ENCODE peak calls at places on chromosomes 7 and 10, in nine cellular contexts. One of them, this sample, is unnamed.

GRCh38 chr10:72340510-72340895 is 14.2 kb downstream of the DNAJB12 start:
- DNase-seq in NCI-H748 treated with DMSO at 0.1 percent for 48 hours: peak
- DNase-seq in NCI-H1092 treated with DMSO at 0.1 percent for 48 hours: no peak
- DNase-seq in RCC 7860: no peak
- DNase-seq in naive thymus-derived CD8-positive, alpha-beta T cell: peak
- DNase-seq in Kasumi-1: peak
- DNase-seq in left colon: peak
- DNase-seq in Panc1: no peak
- DNase-seq in WERI-Rb-1: peak
- DNase-seq in this sample: no peak

GRCh38 chr7:82665966-82666507 is 222.5 kb upstream of the CACNA2D1 start:
- DNase-seq in Kasumi-1: no peak
- DNase-seq in naive thymus-derived CD8-positive, alpha-beta T cell: no peak
- DNase-seq in NCI-H748 treated with DMSO at 0.1 percent for 48 hours: no peak
- DNase-seq in WERI-Rb-1: no peak
- DNase-seq in Panc1: no peak
- DNase-seq in RCC 7860: no peak
- DNase-seq in left colon: no peak
- DNase-seq in NCI-H1092 treated with DMSO at 0.1 percent for 48 hours: no peak
- DNase-seq in this sample: no peak

GRCh38 chr7:26723140-26723539 is 141.2 kb downstream of the SKAP2 start:
- DNase-seq in Panc1: no peak
- DNase-seq in NCI-H748 treated with DMSO at 0.1 percent for 48 hours: no peak
- DNase-seq in RCC 7860: no peak
- DNase-seq in left colon: no peak
- DNase-seq in naive thymus-derived CD8-positive, alpha-beta T cell: no peak
- DNase-seq in NCI-H1092 treated with DMSO at 0.1 percent for 48 hours: no peak
- DNase-seq in Kasumi-1: no peak
- DNase-seq in WERI-Rb-1: no peak
- DNase-seq in this sample: no peak

GRCh38 chr10:7789390-7789789 is 1.4 kb downstream of the ATP5F1C start:
- DNase-seq in NCI-H748 treated with DMSO at 0.1 percent for 48 hours: no peak
- DNase-seq in Kasumi-1: peak
- DNase-seq in naive thymus-derived CD8-positive, alpha-beta T cell: no peak
- DNase-seq in RCC 7860: peak
- DNase-seq in NCI-H1092 treated with DMSO at 0.1 percent for 48 hours: peak
- DNase-seq in left colon: no peak
- DNase-seq in WERI-Rb-1: no peak
- DNase-seq in Panc1: no peak
- DNase-seq in this sample: no peak

GRCh38 chr7:64869912-64870562 is 33.0 kb upstream of the ZNF273 start:
- DNase-seq in left colon: no peak
- DNase-seq in NCI-H748 treated with DMSO at 0.1 percent for 48 hours: no peak
- DNase-seq in RCC 7860: no peak
- DNase-seq in WERI-Rb-1: no peak
- DNase-seq in Kasumi-1: no peak
- DNase-seq in Panc1: no peak
- DNase-seq in naive thymus-derived CD8-positive, alpha-beta T cell: no peak
- DNase-seq in NCI-H1092 treated with DMSO at 0.1 percent for 48 hours: no peak
- DNase-seq in this sample: no peak

GRCh38 chr10:70648427-70648826 is 23.9 kb upstream of the ADAMTS14 start:
- DNase-seq in NCI-H1092 treated with DMSO at 0.1 percent for 48 hours: no peak
- DNase-seq in left colon: no peak
- DNase-seq in WERI-Rb-1: no peak
- DNase-seq in NCI-H748 treated with DMSO at 0.1 percent for 48 hours: no peak
- DNase-seq in Kasumi-1: no peak
- DNase-seq in Panc1: no peak
- DNase-seq in naive thymus-derived CD8-positive, alpha-beta T cell: no peak
- DNase-seq in RCC 7860: no peak
- DNase-seq in this sample: no peak

GRCh38 chr10:27525819-27526218 is 21.7 kb downstream of the RAB18 start:
- DNase-seq in NCI-H748 treated with DMSO at 0.1 percent for 48 hours: no peak
- DNase-seq in WERI-Rb-1: no peak
- DNase-seq in NCI-H1092 treated with DMSO at 0.1 percent for 48 hours: no peak
- DNase-seq in Kasumi-1: peak
- DNase-seq in Panc1: no peak
- DNase-seq in left colon: no peak
- DNase-seq in RCC 7860: no peak
- DNase-seq in naive thymus-derived CD8-positive, alpha-beta T cell: no peak
- DNase-seq in this sample: no peak

GRCh38 chr7:37405603-37406122 is 43.0 kb downstream of the ELMO1 start:
- DNase-seq in RCC 7860: no peak
- DNase-seq in NCI-H748 treated with DMSO at 0.1 percent for 48 hours: no peak
- DNase-seq in Kasumi-1: no peak
- DNase-seq in NCI-H1092 treated with DMSO at 0.1 percent for 48 hours: no peak
- DNase-seq in naive thymus-derived CD8-positive, alpha-beta T cell: no peak
- DNase-seq in left colon: no peak
- DNase-seq in Panc1: no peak
- DNase-seq in WERI-Rb-1: no peak
- DNase-seq in this sample: no peak

GRCh38 chr10:88095291-88095721 is 231.9 kb downstream of the PTEN start:
- DNase-seq in naive thymus-derived CD8-positive, alpha-beta T cell: no peak
- DNase-seq in NCI-H1092 treated with DMSO at 0.1 percent for 48 hours: no peak
- DNase-seq in NCI-H748 treated with DMSO at 0.1 percent for 48 hours: no peak
- DNase-seq in Kasumi-1: no peak
- DNase-seq in Panc1: no peak
- DNase-seq in RCC 7860: no peak
- DNase-seq in WERI-Rb-1: no peak
- DNase-seq in left colon: no peak
- DNase-seq in this sample: no peak

GRCh38 chr10:73262105-73262730 is 9.8 kb upstream of the MRPS16 start:
- DNase-seq in naive thymus-derived CD8-positive, alpha-beta T cell: no peak
- DNase-seq in Kasumi-1: peak
- DNase-seq in WERI-Rb-1: no peak
- DNase-seq in NCI-H748 treated with DMSO at 0.1 percent for 48 hours: no peak
- DNase-seq in NCI-H1092 treated with DMSO at 0.1 percent for 48 hours: no peak
- DNase-seq in RCC 7860: peak
- DNase-seq in Panc1: peak
- DNase-seq in left colon: no peak
- DNase-seq in this sample: no peak

GRCh38 chr10:30736685-30737232 is 107.2 kb upstream of the LYZL2 start:
- DNase-seq in NCI-H748 treated with DMSO at 0.1 percent for 48 hours: no peak
- DNase-seq in RCC 7860: peak
- DNase-seq in WERI-Rb-1: no peak
- DNase-seq in left colon: no peak
- DNase-seq in naive thymus-derived CD8-positive, alpha-beta T cell: no peak
- DNase-seq in NCI-H1092 treated with DMSO at 0.1 percent for 48 hours: no peak
- DNase-seq in Panc1: peak
- DNase-seq in Kasumi-1: peak
- DNase-seq in this sample: no peak

GRCh38 chr7:125567686-125568085 is 638.1 kb upstream of the POT1 start:
- DNase-seq in naive thymus-derived CD8-positive, alpha-beta T cell: no peak
- DNase-seq in RCC 7860: no peak
- DNase-seq in NCI-H1092 treated with DMSO at 0.1 percent for 48 hours: no peak
- DNase-seq in Kasumi-1: no peak
- DNase-seq in WERI-Rb-1: no peak
- DNase-seq in NCI-H748 treated with DMSO at 0.1 percent for 48 hours: no peak
- DNase-seq in Panc1: no peak
- DNase-seq in left colon: no peak
- DNase-seq in this sample: no peak

GRCh38 chr7:2140216-2140870 is 92.4 kb downstream of the MAD1L1 start:
- DNase-seq in NCI-H1092 treated with DMSO at 0.1 percent for 48 hours: no peak
- DNase-seq in WERI-Rb-1: no peak
- DNase-seq in NCI-H748 treated with DMSO at 0.1 percent for 48 hours: no peak
- DNase-seq in RCC 7860: no peak
- DNase-seq in Kasumi-1: no peak
- DNase-seq in naive thymus-derived CD8-positive, alpha-beta T cell: no peak
- DNase-seq in Panc1: no peak
- DNase-seq in left colon: no peak
- DNase-seq in this sample: no peak

This sample was measured in caudate nucleus.